ENCODE peak calls at places on chromosomes 13 and 19, in eight cellular contexts. One of them, this sample, is unnamed.

GRCh38 chr19:11239377-11240000 is at the start of gene ANGPTL8:
- DNase-seq in non-pigmented ciliary epithelial cell: no peak
- DNase-seq in NCI-H2081: no peak
- DNase-seq in activated CD4-positive, CD25-positive, alpha-beta regulatory T cell: no peak
- DNase-seq in WERI-Rb-1: no peak
- DNase-seq in activated T-cell treated with anti-CD3 and anti-CD28 coated beads for 24 hours: no peak
- DNase-seq in HTR-8/SVneo: no peak
- DNase-seq in activated CD8-positive, alpha-beta memory T cell treated with anti-CD3 and anti-CD28 coated beads, Interleukin-2, amount 50 U/mL, for 48 hours: no peak
- DNase-seq in this sample: no peak

GRCh38 chr19:47405854-47406417 is 13.4 kb downstream of the MEIS3 start:
- DNase-seq in HTR-8/SVneo: no peak
- DNase-seq in activated T-cell treated with anti-CD3 and anti-CD28 coated beads for 24 hours: no peak
- DNase-seq in activated CD8-positive, alpha-beta memory T cell treated with anti-CD3 and anti-CD28 coated beads, Interleukin-2, amount 50 U/mL, for 48 hours: no peak
- DNase-seq in activated CD4-positive, CD25-positive, alpha-beta regulatory T cell: no peak
- DNase-seq in WERI-Rb-1: no peak
- DNase-seq in non-pigmented ciliary epithelial cell: no peak
- DNase-seq in NCI-H2081: no peak
- DNase-seq in this sample: no peak

GRCh38 chr19:44587863-44588752 is 25.3 kb upstream of the IGSF23 start:
- DNase-seq in activated CD8-positive, alpha-beta memory T cell treated with anti-CD3 and anti-CD28 coated beads, Interleukin-2, amount 50 U/mL, for 48 hours: peak; percentile 57
- DNase-seq in activated CD4-positive, CD25-positive, alpha-beta regulatory T cell: no peak
- DNase-seq in WERI-Rb-1: no peak
- DNase-seq in non-pigmented ciliary epithelial cell: peak; percentile 72
- DNase-seq in HTR-8/SVneo: peak; percentile 65
- DNase-seq in activated T-cell treated with anti-CD3 and anti-CD28 coated beads for 24 hours: peak; percentile 11
- DNase-seq in NCI-H2081: no peak
- DNase-seq in this sample: peak; percentile 50

GRCh38 chr13:55302568-55302967 is 1838.2 kb upstream of the PRR20A start:
- DNase-seq in non-pigmented ciliary epithelial cell: no peak
- DNase-seq in activated CD4-positive, CD25-positive, alpha-beta regulatory T cell: no peak
- DNase-seq in HTR-8/SVneo: no peak
- DNase-seq in activated CD8-positive, alpha-beta memory T cell treated with anti-CD3 and anti-CD28 coated beads, Interleukin-2, amount 50 U/mL, for 48 hours: no peak
- DNase-seq in WERI-Rb-1: no peak
- DNase-seq in activated T-cell treated with anti-CD3 and anti-CD28 coated beads for 24 hours: no peak
- DNase-seq in NCI-H2081: no peak
- DNase-seq in this sample: no peak

GRCh38 chr19:36719687-36720556 is 32.5 kb downstream of the ZNF567 start:
- DNase-seq in activated CD8-positive, alpha-beta memory T cell treated with anti-CD3 and anti-CD28 coated beads, Interleukin-2, amount 50 U/mL, for 48 hours: no peak
- DNase-seq in HTR-8/SVneo: no peak
- DNase-seq in NCI-H2081: no peak
- DNase-seq in non-pigmented ciliary epithelial cell: no peak
- DNase-seq in WERI-Rb-1: no peak
- DNase-seq in activated CD4-positive, CD25-positive, alpha-beta regulatory T cell: no peak
- DNase-seq in activated T-cell treated with anti-CD3 and anti-CD28 coated beads for 24 hours: no peak
- DNase-seq in this sample: no peak

GRCh38 chr19:48443262-48443661 is 2.5 kb upstream of the GRWD1 start:
- DNase-seq in NCI-H2081: peak; percentile 43
- DNase-seq in HTR-8/SVneo: no peak
- DNase-seq in activated T-cell treated with anti-CD3 and anti-CD28 coated beads for 24 hours: no peak
- DNase-seq in activated CD4-positive, CD25-positive, alpha-beta regulatory T cell: no peak
- DNase-seq in non-pigmented ciliary epithelial cell: no peak
- DNase-seq in activated CD8-positive, alpha-beta memory T cell treated with anti-CD3 and anti-CD28 coated beads, Interleukin-2, amount 50 U/mL, for 48 hours: no peak
- DNase-seq in WERI-Rb-1: no peak
- DNase-seq in this sample: no peak

GRCh38 chr13:96052655-96053002 is 572 bp downstream of the UGGT2 start:
- DNase-seq in activated CD4-positive, CD25-positive, alpha-beta regulatory T cell: no peak
- DNase-seq in NCI-H2081: peak; percentile 52
- DNase-seq in activated CD8-positive, alpha-beta memory T cell treated with anti-CD3 and anti-CD28 coated beads, Interleukin-2, amount 50 U/mL, for 48 hours: no peak
- DNase-seq in HTR-8/SVneo: peak; percentile 25
- DNase-seq in non-pigmented ciliary epithelial cell: peak; percentile 28
- DNase-seq in WERI-Rb-1: no peak
- DNase-seq in activated T-cell treated with anti-CD3 and anti-CD28 coated beads for 24 hours: no peak
- DNase-seq in this sample: peak; percentile 2

GRCh38 chr19:54561840-54562239 is 11.8 kb upstream of the LILRA2 start:
- DNase-seq in WERI-Rb-1: no peak
- DNase-seq in HTR-8/SVneo: no peak
- DNase-seq in activated CD4-positive, CD25-positive, alpha-beta regulatory T cell: no peak
- DNase-seq in NCI-H2081: no peak
- DNase-seq in activated CD8-positive, alpha-beta memory T cell treated with anti-CD3 and anti-CD28 coated beads, Interleukin-2, amount 50 U/mL, for 48 hours: no peak
- DNase-seq in activated T-cell treated with anti-CD3 and anti-CD28 coated beads for 24 hours: no peak
- DNase-seq in non-pigmented ciliary epithelial cell: no peak
- DNase-seq in this sample: no peak

GRCh38 chr13:57763689-57764088 is 132.1 kb downstream of the PCDH17 start:
- DNase-seq in activated T-cell treated with anti-CD3 and anti-CD28 coated beads for 24 hours: no peak
- DNase-seq in HTR-8/SVneo: no peak
- DNase-seq in WERI-Rb-1: no peak
- DNase-seq in activated CD4-positive, CD25-positive, alpha-beta regulatory T cell: no peak
- DNase-seq in non-pigmented ciliary epithelial cell: no peak
- DNase-seq in activated CD8-positive, alpha-beta memory T cell treated with anti-CD3 and anti-CD28 coated beads, Interleukin-2, amount 50 U/mL, for 48 hours: no peak
- DNase-seq in NCI-H2081: no peak
- DNase-seq in this sample: no peak

GRCh38 chr13:78993792-78994191 is 334.8 kb upstream of the OBI1 start:
- DNase-seq in WERI-Rb-1: peak; percentile 12
- DNase-seq in activated CD4-positive, CD25-positive, alpha-beta regulatory T cell: no peak
- DNase-seq in non-pigmented ciliary epithelial cell: no peak
- DNase-seq in NCI-H2081: peak; percentile 32
- DNase-seq in activated T-cell treated with anti-CD3 and anti-CD28 coated beads for 24 hours: no peak
- DNase-seq in HTR-8/SVneo: no peak
- DNase-seq in activated CD8-positive, alpha-beta memory T cell treated with anti-CD3 and anti-CD28 coated beads, Interleukin-2, amount 50 U/mL, for 48 hours: no peak
- DNase-seq in this sample: no peak

This sample was measured in keratinocyte.